ENCODE peak calls at places on chromosomes 6 and 20, in ten cellular contexts. P is adrenal gland; N is AG10803; H is CD8-positive, alpha-beta T cell; O is HFFc6; L is neural crest cell; V is effector memory CD8-positive, alpha-beta T cell; B is mucosa of descending colon; X is SJSA1; J is activated CD4-positive, alpha-beta T cell treated with anti-CD3 and anti-CD28 coated beads for 48 hours. K is an unnamed sample.

GRCh38 chr6:112352607-112353006 is 5.5 kb downstream of the RFPL4B start:
- DNase-seq in P (no peak), N (no peak), H (no peak), O (no peak), L (no peak), V (no peak), B (no peak), X (no peak), J (no peak), K (no peak)

GRCh38 chr20:53660078-53660909 is 66.7 kb upstream of the ZNF217 start:
- DNase-seq in P (no peak), N (peak), H (no peak), O (no peak), L (no peak), V (no peak), B (peak), X (no peak), J (peak), K (no peak)

GRCh38 chr6:66814156-66814555 is 1107.1 kb upstream of the EYS start:
- DNase-seq in P (no peak), N (no peak), H (no peak), O (no peak), L (no peak), V (no peak), B (no peak), X (no peak), J (no peak), K (no peak)

GRCh38 chr6:160337991-160338390 is 10.2 kb upstream of the SLC22A3 start:
- DNase-seq in P (no peak), N (no peak), H (no peak), O (no peak), L (no peak), V (no peak), B (no peak), X (no peak), J (no peak), K (no peak)

GRCh38 chr6:157879873-157880254 is 56.8 kb downstream of the SNX9 start:
- DNase-seq in P (no peak), N (no peak), H (no peak), O (no peak), L (no peak), V (no peak), B (no peak), X (no peak), J (no peak), K (no peak)

GRCh38 chr6:81937296-81937937 is 184.9 kb upstream of the TENT5A start:
- DNase-seq in P (no peak), N (peak), H (no peak), O (peak), L (no peak), V (no peak), B (no peak), X (peak), J (no peak), K (no peak)

GRCh38 chr6:69867075-69867911 is 937 bp downstream of the COL19A1 start:
- DNase-seq in P (peak), N (peak), H (peak), O (no peak), L (peak), V (peak), B (peak), X (peak), J (peak), K (peak)

GRCh38 chr6:22146581-22147468 is 150.0 kb downstream of the PRL start:
- DNase-seq in P (no peak), N (peak), H (no peak), O (peak), L (no peak), V (no peak), B (peak), X (no peak), J (no peak), K (no peak)

GRCh38 chr6:35058827-35059522 is 82.2 kb downstream of the TCP11 start:
- DNase-seq in P (no peak), N (no peak), H (no peak), O (no peak), L (no peak), V (no peak), B (no peak), X (no peak), J (no peak), K (no peak)

GRCh38 chr6:150596439-150596838 is 3.2 kb upstream of the PLEKHG1 start:
- DNase-seq in P (no peak), N (no peak), H (no peak), O (no peak), L (no peak), V (no peak), B (peak), X (no peak), J (no peak), K (no peak)

GRCh38 chr6:166454692-166455515 is 72.2 kb upstream of the MPC1 start:
- DNase-seq in P (no peak), N (no peak), H (no peak), O (no peak), L (no peak), V (no peak), B (no peak), X (no peak), J (no peak), K (no peak)

GRCh38 chr6:57262901-57263694 is 41.0 kb upstream of the RAB23 start:
- DNase-seq in P (no peak), N (peak), H (no peak), O (peak), L (no peak), V (no peak), B (no peak), X (peak), J (no peak), K (no peak)

GRCh38 chr20:36255445-36255844 is 19.2 kb downstream of the AAR2 start:
- DNase-seq in P (no peak), N (no peak), H (no peak), O (no peak), L (no peak), V (no peak), B (no peak), X (no peak), J (no peak), K (no peak)

GRCh38 chr6:3756516-3757010 is 5.0 kb upstream of the PXDC1 start:
- DNase-seq in P (no peak), N (no peak), H (no peak), O (no peak), L (no peak), V (no peak), B (no peak), X (no peak), J (no peak), K (no peak)

GRCh38 chr6:31729515-31729978 is 448 bp upstream of the DDAH2 start:
- DNase-seq in P (peak), N (peak), H (peak), O (peak), L (peak), V (peak), B (peak), X (peak), J (peak), K (peak)

GRCh38 chr6:169230923-169231789 is 22.5 kb downstream of the THBS2 start:
- DNase-seq in P (peak), N (no peak), H (no peak), O (no peak), L (no peak), V (no peak), B (no peak), X (no peak), J (no peak), K (no peak)

GRCh38 chr20:34524426-34524825 is 8.2 kb downstream of the DYNLRB1 start:
- DNase-seq in P (no peak), N (no peak), H (no peak), O (no peak), L (no peak), V (no peak), B (no peak), X (no peak), J (no peak), K (no peak)

GRCh38 chr6:112925702-112926101 is 578.6 kb downstream of the RFPL4B start:
- DNase-seq in P (no peak), N (no peak), H (no peak), O (no peak), L (no peak), V (no peak), B (no peak), X (no peak), J (no peak), K (no peak)

GRCh38 chr20:6492396-6493055 is 275.0 kb upstream of the BMP2 start:
- DNase-seq in P (no peak), N (no peak), H (no peak), O (no peak), L (peak), V (no peak), B (peak), X (peak), J (no peak), K (no peak)

GRCh38 chr6:92779758-92780157 is 639.6 kb downstream of the EPHA7 start:
- DNase-seq in P (peak), N (peak), H (no peak), O (no peak), L (no peak), V (no peak), B (peak), X (no peak), J (no peak), K (no peak)

GRCh38 chr20:61520076-61520639 is 268.1 kb downstream of the CDH4 start:
- DNase-seq in P (no peak), N (no peak), H (no peak), O (no peak), L (no peak), V (no peak), B (no peak), X (no peak), J (no peak), K (no peak)

GRCh38 chr6:74187811-74188210 is 491.8 kb downstream of the CD109 start:
- DNase-seq in P (no peak), N (no peak), H (no peak), O (no peak), L (no peak), V (no peak), B (no peak), X (no peak), J (no peak), K (no peak)

GRCh38 chr20:10079964-10080363 is 45.2 kb downstream of the ANKEF1 start:
- DNase-seq in P (no peak), N (peak), H (no peak), O (peak), L (no peak), V (no peak), B (no peak), X (no peak), J (no peak), K (no peak)

GRCh38 chr20:7841291-7841966 is 98.8 kb downstream of the HAO1 start:
- DNase-seq in P (no peak), N (peak), H (no peak), O (peak), L (no peak), V (no peak), B (no peak), X (peak), J (no peak), K (no peak)